ENCODE peak calls at places on chromosomes 3 and 15, in nine cellular contexts. Y, J, V, U, S, C, M, F and N are unnamed samples.

GRCh38 chr3:193824365-193824764 is 231.4 kb downstream of the OPA1 start:
- DNase-seq in Y (no peak), J (no peak), V (no peak), U (no peak), S (no peak), C (no peak), M (no peak), F (no peak), N (no peak)

GRCh38 chr3:13318626-13319470 is 101.3 kb downstream of the NUP210 start:
- DNase-seq in Y (no peak), J (no peak), V (no peak), U (no peak), S (peak), C (no peak), M (peak), F (no peak), N (no peak)

GRCh38 chr3:76554717-76555116 is 485.2 kb upstream of the ROBO2 start:
- DNase-seq in Y (no peak), J (no peak), V (no peak), U (peak), S (peak), C (no peak), M (peak), F (no peak), N (no peak)

GRCh38 chr3:142098974-142099373 is 50.4 kb downstream of the TFDP2 start:
- DNase-seq in Y (no peak), J (no peak), V (no peak), U (no peak), S (no peak), C (no peak), M (no peak), F (no peak), N (no peak)

GRCh38 chr3:42822828-42823227 is 13.6 kb downstream of the ACKR2 start:
- DNase-seq in Y (no peak), J (no peak), V (no peak), U (no peak), S (no peak), C (no peak), M (no peak), F (no peak), N (no peak)

GRCh38 chr3:71395927-71396695 is 187.4 kb downstream of the FOXP1 start:
- DNase-seq in Y (no peak), J (no peak), V (no peak), U (peak), S (peak), C (no peak), M (no peak), F (no peak), N (no peak)

GRCh38 chr15:49131403-49131802 is 24.0 kb downstream of the COPS2 start:
- DNase-seq in Y (no peak), J (no peak), V (no peak), U (no peak), S (no peak), C (no peak), M (no peak), F (no peak), N (no peak)

GRCh38 chr3:45642731-45643152 is 46.5 kb upstream of the SACM1L start:
- DNase-seq in Y (no peak), J (no peak), V (no peak), U (peak), S (peak), C (no peak), M (no peak), F (no peak), N (no peak)

GRCh38 chr3:88151358-88151757 is 1.6 kb downstream of the C3orf38 start:
- DNase-seq in Y (no peak), J (no peak), V (no peak), U (no peak), S (peak), C (no peak), M (peak), F (no peak), N (no peak)

GRCh38 chr3:126342991-126343661 is 14.1 kb downstream of the KLF15 start:
- DNase-seq in Y (no peak), J (no peak), V (peak), U (no peak), S (no peak), C (no peak), M (no peak), F (no peak), N (no peak)

GRCh38 chr3:149790265-149790664 is 2.1 kb downstream of the ANKUB1 start:
- DNase-seq in Y (no peak), J (no peak), V (no peak), U (no peak), S (peak), C (no peak), M (no peak), F (no peak), N (no peak)

GRCh38 chr3:41265823-41266273 is 66.5 kb downstream of the CTNNB1 start:
- DNase-seq in Y (no peak), J (no peak), V (peak), U (peak), S (peak), C (no peak), M (no peak), F (no peak), N (no peak)

GRCh38 chr15:39127151-39127815 is 453.6 kb upstream of the THBS1 start:
- DNase-seq in Y (no peak), J (no peak), V (no peak), U (peak), S (peak), C (no peak), M (no peak), F (no peak), N (no peak)

GRCh38 chr15:31236184-31237041 is 90.2 kb upstream of the KLF13 start:
- DNase-seq in Y (peak), J (no peak), V (peak), U (peak), S (peak), C (peak), M (peak), F (no peak), N (peak)

GRCh38 chr3:34237946-34238345 is 439.5 kb downstream of the PDCD6IP start:
- DNase-seq in Y (no peak), J (no peak), V (no peak), U (peak), S (no peak), C (no peak), M (no peak), F (no peak), N (no peak)

GRCh38 chr3:134879991-134880390 is 84.9 kb downstream of the EPHB1 start:
- DNase-seq in Y (no peak), J (no peak), V (no peak), U (peak), S (no peak), C (no peak), M (no peak), F (no peak), N (no peak)

GRCh38 chr3:121698914-121699313 is 38.2 kb upstream of the HCLS1 start:
- DNase-seq in Y (no peak), J (no peak), V (no peak), U (no peak), S (no peak), C (no peak), M (peak), F (no peak), N (no peak)